ENCODE peak calls at places on chromosomes 11 and 22, in four cellular contexts. R is stomach, N is right lobe of liver, W is IMR-90. K is an unnamed sample.
A peak's percentile ranks its signal among the peaks of the same experiment; 100 is the strongest.

GRCh38 chr11:63015521-63016215 is at the start of gene SLC22A8:
- DNase-seq in R (no peak), N (no peak), W (no peak), K (peak; percentile 34)

GRCh38 chr11:44437122-44437521 is 127.2 kb upstream of the ALX4 start:
- DNase-seq in R (no peak), N (no peak), W (no peak), K (no peak)

GRCh38 chr22:45429921-45430775 is 16.7 kb downstream of the RIBC2 start:
- DNase-seq in R (no peak), N (no peak), W (no peak), K (no peak)

GRCh38 chr22:35629406-35630234 is 12.5 kb upstream of the MB start:
- DNase-seq in N (no peak), R (peak; percentile 50), W (peak; percentile 98), K (peak; percentile 73)

GRCh38 chr11:250274-250673 is 13.5 kb downstream of the PSMD13 start:
- DNase-seq in R (no peak), W (no peak), N (no peak), K (no peak)

GRCh38 chr11:47325271-47326041 is 27.0 kb downstream of the MYBPC3 start:
- DNase-seq in R (peak; percentile 78), W (no peak), N (no peak), K (no peak)

GRCh38 chr11:115644846-115645245 is 140.6 kb upstream of the CADM1 start:
- DNase-seq in R (no peak), W (peak; percentile 65), N (no peak), K (no peak)

GRCh38 chr22:38798496-38798895 is 4.6 kb upstream of the DNAL4 start:
- DNase-seq in R (no peak), W (no peak), N (no peak), K (no peak)

GRCh38 chr11:77200869-77201268 is 72.8 kb downstream of the MYO7A start:
- DNase-seq in W (no peak), R (peak; percentile 16), N (peak; percentile 31), K (no peak)

GRCh38 chr11:125874556-125875124 is 12.8 kb upstream of the HYLS1 start:
- DNase-seq in N (peak; percentile 59), W (peak; percentile 70), R (peak; percentile 48), K (peak; percentile 25)

GRCh38 chr11:83583953-83584352 is 297.8 kb upstream of the CCDC90B start:
- DNase-seq in N (no peak), R (no peak), W (peak; percentile 80), K (peak; percentile 55)

GRCh38 chr22:37254206-37254866 is 10.3 kb upstream of the RAC2 start:
- DNase-seq in W (peak; percentile 79), R (no peak), N (no peak), K (peak; percentile 59)

GRCh38 chr22:37253164-37253660 is 9.1 kb upstream of the RAC2 start:
- DNase-seq in N (peak; percentile 5), R (no peak), W (no peak), K (no peak)

GRCh38 chr22:37256075-37256726 is 12.1 kb upstream of the RAC2 start:
- DNase-seq in R (no peak), W (no peak), N (no peak), K (no peak)

GRCh38 chr22:37254867-37255233 is 10.8 kb upstream of the RAC2 start:
- DNase-seq in W (peak; percentile 54), R (no peak), N (no peak), K (peak; percentile 42)

GRCh38 chr22:37255558-37256006 is 11.5 kb upstream of the RAC2 start:
- DNase-seq in R (no peak), N (no peak), W (no peak), K (no peak)
- H3K4me3 ChIP-seq in R (no peak overlapping the region), N (no peak overlapping the region), W (no peak overlapping the region), K (no peak overlapping the region)

DNA sequence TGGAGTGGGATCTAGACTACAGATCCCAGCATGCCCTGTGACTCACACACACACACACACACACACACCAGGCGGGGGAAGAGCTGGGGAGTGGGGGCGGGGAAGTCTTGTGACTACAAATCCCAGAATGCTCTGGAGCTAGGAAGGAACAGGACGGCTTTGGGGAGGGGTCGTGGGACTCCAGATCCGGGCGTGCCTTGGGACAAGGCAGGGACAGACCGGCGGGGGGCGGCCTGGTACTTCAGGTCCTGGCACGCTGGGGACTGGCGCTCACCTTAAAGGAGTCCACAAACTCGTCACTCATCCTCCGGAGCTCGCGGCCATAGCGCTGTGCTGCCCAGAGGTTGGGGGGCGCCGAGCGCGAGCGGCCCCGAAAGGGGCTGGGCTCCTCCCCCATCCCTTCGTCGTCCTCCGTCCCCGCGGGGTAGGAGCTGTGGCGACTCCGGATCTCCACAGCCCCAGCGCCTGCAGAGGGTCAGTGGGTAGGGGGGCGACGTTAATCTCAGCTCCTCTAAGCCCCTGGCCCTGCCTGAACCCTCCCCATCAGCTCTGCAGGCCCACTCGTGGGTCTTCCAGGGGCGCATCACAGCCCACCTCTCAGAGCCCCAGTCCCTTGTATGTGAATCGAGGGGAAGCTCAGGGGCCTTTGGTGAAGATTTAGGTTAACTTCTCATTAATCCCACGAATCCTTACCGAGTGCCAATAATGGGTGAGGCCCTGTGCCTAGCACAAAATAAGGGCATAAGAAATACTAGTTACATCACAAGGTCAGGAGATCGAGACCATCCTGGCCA is 12.9 kb downstream of the BAD start:
- DNase-seq in N (peak; percentile 94), R (peak; percentile 92), W (peak; percentile 92), K (peak; percentile 91)
- TF ChIP-seq CTCF in N (peak; percentile 25), R (no peak), W (peak; percentile 11), K (peak; percentile 24)

DNA sequence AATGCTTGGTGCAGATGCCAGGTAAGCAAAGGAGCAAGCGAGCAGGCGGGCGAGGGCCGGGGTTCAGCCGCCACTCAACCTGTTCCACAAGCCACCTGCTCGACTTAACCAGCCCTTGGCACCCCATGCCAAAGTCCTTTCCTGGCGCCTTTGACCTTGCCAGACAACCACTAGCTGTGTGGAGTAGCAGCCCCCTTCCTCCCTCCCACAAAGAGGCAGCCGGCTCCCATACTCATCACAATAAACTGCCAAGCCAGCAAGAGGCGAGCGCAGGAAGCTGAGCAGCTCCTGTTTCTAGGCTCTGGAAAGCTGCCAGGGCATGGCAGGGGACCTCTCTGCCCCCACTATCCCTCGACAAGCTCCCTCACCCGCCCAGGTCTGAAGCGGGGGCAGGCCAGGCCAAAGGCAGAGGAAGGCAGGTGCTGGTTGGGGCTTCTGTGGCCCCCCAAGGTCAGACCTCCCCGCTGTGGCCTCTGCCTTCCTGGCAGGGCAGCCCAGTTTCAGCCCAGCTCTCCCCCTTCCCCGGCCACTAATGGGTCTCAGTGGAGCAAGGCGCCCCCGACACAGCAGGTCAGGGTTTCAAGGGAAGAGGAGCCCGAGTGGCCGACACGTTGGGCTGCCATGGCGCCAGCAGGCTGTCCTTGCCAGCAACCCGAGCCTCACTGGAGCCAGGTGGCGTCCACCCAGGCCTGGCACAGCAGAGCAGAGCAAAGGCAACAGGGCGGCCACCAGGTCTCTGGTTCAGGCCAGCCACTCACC is 15.3 kb downstream of the MACROD1 start:
- DNase-seq in N (peak; percentile 92), W (no peak), R (peak; percentile 70), K (no peak)
- H3K4me3 ChIP-seq in N (no peak overlapping the region), W (no peak overlapping the region), R (no peak overlapping the region), K (no peak overlapping the region)

GRCh38 chr11:8265681-8266241 is 2.1 kb upstream of the LMO1 start:
- DNase-seq in N (peak; percentile 28), R (no peak), W (no peak), K (no peak)
- TF ChIP-seq CTCF in N (no peak), R (no peak), W (no peak), K (peak; percentile 57)